ENCODE peak calls at places on chromosomes 11 and 22, in five cellular contexts. B, N, S, G and M are unnamed samples.

GRCh38 chr22:23862103-23862502 is 4.4 kb downstream of the SLC2A11 start:
- DNase-seq in B (no peak), N (peak; percentile 50), S (peak; percentile 71), G (peak; percentile 61), M (peak; percentile 27)

GRCh38 chr11:37511425-37511933 is 913.4 kb upstream of the RAG2 start:
- DNase-seq in B (no peak), N (no peak), S (no peak), G (peak; percentile 31), M (no peak)

GRCh38 chr11:17343907-17344306 is 7.7 kb upstream of the NCR3LG1 start:
- DNase-seq in B (no peak), N (peak; percentile 31), S (no peak), G (peak; percentile 93), M (no peak)

GRCh38 chr11:124756753-124757227 is 4.7 kb upstream of the VSIG2 start:
- DNase-seq in B (no peak), N (no peak), S (no peak), G (no peak), M (no peak)

GRCh38 chr11:65850217-65851082 is 7.5 kb downstream of the CFL1 start:
- DNase-seq in B (no peak), N (peak; percentile 7), S (peak; percentile 32), G (no peak), M (no peak)

GRCh38 chr11:124886476-124886875 is 11.2 kb downstream of the ROBO4 start:
- DNase-seq in B (no peak), N (no peak), S (peak; percentile 22), G (no peak), M (no peak)

GRCh38 chr11:72776844-72777754 is 16.7 kb downstream of the STARD10 start:
- DNase-seq in B (peak; percentile 71), N (peak; percentile 65), S (no peak), G (no peak), M (no peak)

GRCh38 chr11:36499325-36499724 is 10.7 kb downstream of the TRAF6 start:
- DNase-seq in B (no peak), N (no peak), S (no peak), G (no peak), M (no peak)

GRCh38 chr11:36398261-36398953 is 102.3 kb downstream of the PRR5L start:
- DNase-seq in B (no peak), N (no peak), S (no peak), G (no peak), M (no peak)

GRCh38 chr11:68148071-68148805 is 27.1 kb upstream of the CHKA start:
- DNase-seq in B (no peak), N (no peak), S (no peak), G (no peak), M (no peak)

GRCh38 chr22:48894064-48894671 is 933.5 kb downstream of the BRD1 start:
- DNase-seq in B (no peak), N (no peak), S (peak; percentile 53), G (no peak), M (no peak)

GRCh38 chr22:23514317-23515038 is 65.6 kb downstream of the IGLL1 start:
- DNase-seq in B (no peak), N (no peak), S (peak; percentile 51), G (no peak), M (no peak)

GRCh38 chr22:24772493-24773220 is 1.9 kb downstream of the PIWIL3 start:
- DNase-seq in B (no peak), N (peak; percentile 46), S (peak; percentile 79), G (peak; percentile 51), M (no peak)

GRCh38 chr11:120574881-120575280 is 63.3 kb downstream of the GRIK4 start:
- DNase-seq in B (no peak), N (no peak), S (no peak), G (no peak), M (no peak)

GRCh38 chr11:134677338-134677948 is 265.4 kb upstream of the B3GAT1 start:
- DNase-seq in B (no peak), N (no peak), S (no peak), G (no peak), M (peak; percentile 1)

GRCh38 chr11:20754957-20755356 is 85.6 kb downstream of the NELL1 start:
- DNase-seq in B (no peak), N (peak; percentile 34), S (peak; percentile 72), G (no peak), M (no peak)

GRCh38 chr11:128297111-128297651 is 290.2 kb downstream of the ETS1 start:
- DNase-seq in B (no peak), N (no peak), S (no peak), G (no peak), M (no peak)

GRCh38 chr11:14414470-14415461 is 55.8 kb upstream of the RRAS2 start:
- DNase-seq in B (no peak), N (no peak), S (no peak), G (peak; percentile 49), M (no peak)

GRCh38 chr22:22884888-22885840 is 2.5 kb upstream of the IGLL5 start:
- DNase-seq in B (no peak), N (no peak), S (peak; percentile 20), G (no peak), M (no peak)

GRCh38 chr11:14981507-14981906 is 9.4 kb upstream of the CALCA start:
- DNase-seq in B (no peak), N (no peak), S (no peak), G (no peak), M (no peak)

GRCh38 chr11:70604221-70604620 is 205.9 kb downstream of the CTTN start:
- DNase-seq in B (no peak), N (no peak), S (no peak), G (no peak), M (no peak)
- H3K27ac ChIP-seq in B (no peak overlapping the region), N (no peak overlapping the region), S (no peak overlapping the region), G (no peak overlapping the region), M (peak overlapping the region; percentile 52)

GRCh38 chr11:61336171-61336935 is 3.3 kb downstream of the TKFC start:
- DNase-seq in B (peak; percentile 71), N (peak; percentile 91), S (peak; percentile 92), G (peak; percentile 85), M (peak; percentile 82)
- H3K27ac ChIP-seq in B (peak overlapping the region; percentile 64), N (peak overlapping the region; percentile 79), S (no peak overlapping the region), G (no peak overlapping the region), M (peak overlapping the region; percentile 39)

GRCh38 chr22:35379146-35379993 is 1.5 kb upstream of the HMOX1 start:
- DNase-seq in B (no peak), N (peak; percentile 74), S (no peak), G (no peak), M (no peak)
- H3K27ac ChIP-seq in B (no peak overlapping the region), N (peak overlapping the region; percentile 70), S (no peak overlapping the region), G (peak overlapping the region; percentile 75), M (no peak overlapping the region)

DNA sequence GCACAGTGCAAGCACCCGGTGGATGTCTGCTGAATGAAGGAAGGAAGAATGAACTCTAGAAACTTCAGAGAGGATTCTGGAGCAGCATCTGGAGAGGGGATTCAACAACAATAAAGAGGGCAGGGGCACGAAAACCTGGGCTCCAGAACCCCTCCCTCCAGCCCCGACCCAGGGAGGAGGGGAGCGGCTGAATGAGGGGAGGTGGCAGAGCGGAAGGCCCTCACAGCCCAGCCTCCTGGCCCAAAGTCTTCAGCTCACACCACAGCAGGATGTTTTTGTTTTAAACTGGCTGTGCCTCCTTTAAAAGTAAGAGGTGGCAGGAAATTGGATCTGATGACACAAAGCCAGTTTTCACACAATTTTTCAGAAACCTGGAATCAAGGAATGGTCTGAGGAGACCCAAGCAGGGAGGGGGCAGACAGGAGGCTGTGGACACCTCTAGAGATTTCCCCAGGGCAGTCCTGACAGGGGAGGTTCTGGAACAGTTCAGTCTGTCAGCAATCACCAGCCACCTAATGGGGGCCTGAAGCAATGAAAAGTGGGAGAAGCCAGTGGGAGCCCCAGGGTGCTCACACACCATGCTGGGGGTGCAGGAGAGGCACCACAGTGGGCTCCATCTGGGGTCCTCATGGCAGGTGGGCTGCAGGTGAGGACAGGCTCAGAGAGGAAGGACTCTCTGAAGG is 44.4 kb upstream of the TCF20 start:
- DNase-seq in B (no peak), N (no peak), S (no peak), G (no peak), M (no peak)
- H3K27ac ChIP-seq in B (no peak overlapping the region), N (peak overlapping the region; percentile 28), S (no peak overlapping the region), G (no peak overlapping the region), M (no peak overlapping the region)